ENCODE peak calls at places on chromosomes 13 and 19, in eight cellular contexts. One of them, this sample, is unnamed.

GRCh38 chr19:54684537-54684936 is 21.8 kb downstream of the LILRB4 start:
- DNase-seq in C1 segment of cervical spinal cord: no peak
- DNase-seq in T-helper 17 cell: no peak
- DNase-seq in ELR: peak
- DNase-seq in nephron progenitor cell: peak
- DNase-seq in CD8-positive, alpha-beta T cell: no peak
- DNase-seq in stimulated activated naive CD4-positive, alpha-beta T cell treated with Interleukin-2 at 50 U/mL for 16 hours: no peak
- DNase-seq in HTR-8/SVneo: peak
- DNase-seq in this sample: no peak

GRCh38 chr19:33905937-33906577 is 109.4 kb downstream of the KCTD15 start:
- DNase-seq in C1 segment of cervical spinal cord: peak
- DNase-seq in HTR-8/SVneo: no peak
- DNase-seq in CD8-positive, alpha-beta T cell: no peak
- DNase-seq in stimulated activated naive CD4-positive, alpha-beta T cell treated with Interleukin-2 at 50 U/mL for 16 hours: no peak
- DNase-seq in ELR: no peak
- DNase-seq in T-helper 17 cell: no peak
- DNase-seq in nephron progenitor cell: peak
- DNase-seq in this sample: no peak

GRCh38 chr19:56162258-56162657 is 13.6 kb upstream of the GALP start:
- DNase-seq in HTR-8/SVneo: no peak
- DNase-seq in ELR: peak
- DNase-seq in CD8-positive, alpha-beta T cell: no peak
- DNase-seq in C1 segment of cervical spinal cord: no peak
- DNase-seq in T-helper 17 cell: no peak
- DNase-seq in nephron progenitor cell: no peak
- DNase-seq in stimulated activated naive CD4-positive, alpha-beta T cell treated with Interleukin-2 at 50 U/mL for 16 hours: no peak
- DNase-seq in this sample: no peak

GRCh38 chr19:5035817-5036732 is 67.2 kb downstream of the KDM4B start:
- DNase-seq in HTR-8/SVneo: no peak
- DNase-seq in T-helper 17 cell: no peak
- DNase-seq in CD8-positive, alpha-beta T cell: no peak
- DNase-seq in nephron progenitor cell: no peak
- DNase-seq in stimulated activated naive CD4-positive, alpha-beta T cell treated with Interleukin-2 at 50 U/mL for 16 hours: no peak
- DNase-seq in C1 segment of cervical spinal cord: peak
- DNase-seq in ELR: no peak
- DNase-seq in this sample: no peak

GRCh38 chr13:44930907-44931676 is 58.2 kb downstream of the NUFIP1 start:
- DNase-seq in ELR: peak
- DNase-seq in CD8-positive, alpha-beta T cell: no peak
- DNase-seq in T-helper 17 cell: no peak
- DNase-seq in nephron progenitor cell: no peak
- DNase-seq in HTR-8/SVneo: no peak
- DNase-seq in stimulated activated naive CD4-positive, alpha-beta T cell treated with Interleukin-2 at 50 U/mL for 16 hours: no peak
- DNase-seq in C1 segment of cervical spinal cord: peak
- DNase-seq in this sample: no peak

GRCh38 chr13:113791226-113791625 is 32.2 kb downstream of the TMEM255B start:
- DNase-seq in T-helper 17 cell: no peak
- DNase-seq in nephron progenitor cell: no peak
- DNase-seq in stimulated activated naive CD4-positive, alpha-beta T cell treated with Interleukin-2 at 50 U/mL for 16 hours: no peak
- DNase-seq in HTR-8/SVneo: no peak
- DNase-seq in ELR: no peak
- DNase-seq in C1 segment of cervical spinal cord: no peak
- DNase-seq in CD8-positive, alpha-beta T cell: no peak
- DNase-seq in this sample: no peak

GRCh38 chr13:51222510-51223283 is 499 bp downstream of the FAM124A start:
- DNase-seq in HTR-8/SVneo: peak
- DNase-seq in CD8-positive, alpha-beta T cell: no peak
- DNase-seq in T-helper 17 cell: no peak
- DNase-seq in C1 segment of cervical spinal cord: peak
- DNase-seq in ELR: peak
- DNase-seq in stimulated activated naive CD4-positive, alpha-beta T cell treated with Interleukin-2 at 50 U/mL for 16 hours: no peak
- DNase-seq in nephron progenitor cell: no peak
- DNase-seq in this sample: peak

GRCh38 chr13:21749410-21749809 is 78.5 kb downstream of the FGF9 start:
- DNase-seq in T-helper 17 cell: no peak
- DNase-seq in CD8-positive, alpha-beta T cell: no peak
- DNase-seq in HTR-8/SVneo: no peak
- DNase-seq in ELR: peak
- DNase-seq in C1 segment of cervical spinal cord: no peak
- DNase-seq in stimulated activated naive CD4-positive, alpha-beta T cell treated with Interleukin-2 at 50 U/mL for 16 hours: no peak
- DNase-seq in nephron progenitor cell: no peak
- DNase-seq in this sample: no peak